ENCODE peak calls at places on chromosomes 12 and 14, in nine cellular contexts. F is NCI-H69; N is midbrain; D is GM12892; T is GM18507; W is lung; Q is naive thymus-derived CD4-positive, alpha-beta T cell; A is T-helper 2 cell; X is GM04503. M is an unnamed sample.

GRCh38 chr12:91380651-91381050 is 198.0 kb upstream of the DCN start:
- DNase-seq in F (no peak), N (peak), D (no peak), T (no peak), W (no peak), Q (no peak), A (no peak), X (no peak), M (no peak)

GRCh38 chr12:93174048-93174447 is 203.7 kb upstream of the NUDT4 start:
- DNase-seq in F (no peak), N (no peak), D (no peak), T (no peak), W (no peak), Q (no peak), A (no peak), X (peak), M (no peak)

GRCh38 chr12:3086729-3087323 is 9.6 kb downstream of the TSPAN9 start:
- DNase-seq in F (no peak), N (no peak), D (no peak), T (no peak), W (no peak), Q (no peak), A (no peak), X (no peak), M (no peak)

GRCh38 chr12:124675881-124676688 is 108.7 kb upstream of the NCOR2 start:
- DNase-seq in F (no peak), N (no peak), D (no peak), T (no peak), W (no peak), Q (no peak), A (no peak), X (no peak), M (no peak)

GRCh38 chr12:109182041-109182839 is 65.9 kb downstream of the ACACB start:
- DNase-seq in F (no peak), N (peak), D (no peak), T (no peak), W (no peak), Q (no peak), A (no peak), X (no peak), M (no peak)

GRCh38 chr12:62006076-62006732 is 254.0 kb upstream of the USP15 start:
- DNase-seq in F (peak), N (no peak), D (peak), T (peak), W (no peak), Q (no peak), A (no peak), X (no peak), M (peak)

GRCh38 chr14:51317373-51317772 is 77.3 kb downstream of the TMX1 start:
- DNase-seq in F (no peak), N (no peak), D (no peak), T (no peak), W (no peak), Q (no peak), A (no peak), X (no peak), M (no peak)

GRCh38 chr14:94388027-94388895 is at the start of gene SERPINA1:
- DNase-seq in F (no peak), N (no peak), D (no peak), T (no peak), W (peak), Q (no peak), A (no peak), X (no peak), M (no peak)

GRCh38 chr14:33611405-33612183 is 339.3 kb downstream of the EGLN3 start:
- DNase-seq in F (no peak), N (no peak), D (no peak), T (no peak), W (no peak), Q (no peak), A (no peak), X (no peak), M (no peak)

GRCh38 chr12:90501412-90501811 is 453.6 kb downstream of the CCER1 start:
- DNase-seq in F (no peak), N (no peak), D (no peak), T (no peak), W (no peak), Q (no peak), A (no peak), X (no peak), M (no peak)

GRCh38 chr14:55505846-55506245 is 65.4 kb upstream of the TBPL2 start:
- DNase-seq in F (no peak), N (no peak), D (no peak), T (no peak), W (no peak), Q (no peak), A (no peak), X (no peak), M (no peak)

GRCh38 chr14:104425171-104425681 is 154.3 kb upstream of the C14orf180 start:
- DNase-seq in F (no peak), N (no peak), D (no peak), T (no peak), W (no peak), Q (no peak), A (no peak), X (no peak), M (no peak)

GRCh38 chr14:54794796-54795195 is 107.8 kb downstream of the GCH1 start:
- DNase-seq in F (no peak), N (no peak), D (no peak), T (no peak), W (no peak), Q (no peak), A (no peak), X (no peak), M (no peak)

GRCh38 chr12:95789126-95790024 is 1.2 kb downstream of the NTN4 start:
- DNase-seq in F (peak), N (no peak), D (no peak), T (no peak), W (no peak), Q (no peak), A (no peak), X (no peak), M (no peak)

GRCh38 chr14:68085742-68086141 is 266.2 kb downstream of the RAD51B start:
- DNase-seq in F (no peak), N (no peak), D (no peak), T (no peak), W (no peak), Q (no peak), A (no peak), X (no peak), M (no peak)

GRCh38 chr14:33039321-33039720 is 100.6 kb downstream of the NPAS3 start:
- DNase-seq in F (no peak), N (no peak), D (no peak), T (no peak), W (no peak), Q (no peak), A (no peak), X (no peak), M (no peak)

GRCh38 chr14:23513005-23513412 is 38.6 kb downstream of the ZFHX2 start:
- DNase-seq in F (peak), N (peak), D (no peak), T (no peak), W (no peak), Q (no peak), A (no peak), X (no peak), M (no peak)

GRCh38 chr12:93571360-93571853 is 1.1 kb upstream of the SOCS2 start:
- DNase-seq in F (peak), N (peak), D (no peak), T (no peak), W (peak), Q (peak), A (peak), X (no peak), M (no peak)

GRCh38 chr12:119699199-119699765 is 31.3 kb downstream of the PRKAB1 start:
- DNase-seq in F (no peak), N (no peak), D (no peak), T (no peak), W (no peak), Q (no peak), A (no peak), X (peak), M (no peak)

GRCh38 chr12:11860026-11860425 is 210.6 kb downstream of the ETV6 start:
- DNase-seq in F (no peak), N (no peak), D (no peak), T (no peak), W (no peak), Q (no peak), A (no peak), X (no peak), M (no peak)

GRCh38 chr12:116697305-116698130 is 40.4 kb downstream of the SPRING1 start:
- DNase-seq in F (peak), N (no peak), D (peak), T (no peak), W (no peak), Q (no peak), A (no peak), X (no peak), M (peak)

GRCh38 chr12:28622416-28622815 is 432.2 kb downstream of the CCDC91 start:
- DNase-seq in F (no peak), N (no peak), D (no peak), T (no peak), W (no peak), Q (no peak), A (no peak), X (no peak), M (no peak)

GRCh38 chr14:73753043-73753886 is 39.1 kb upstream of the PNMA1 start:
- DNase-seq in F (peak), N (peak), D (no peak), T (no peak), W (no peak), Q (peak), A (peak), X (no peak), M (no peak)

GRCh38 chr14:74217672-74218448 is 21.4 kb upstream of the VSX2 start:
- DNase-seq in F (peak), N (peak), D (peak), T (peak), W (peak), Q (peak), A (peak), X (no peak), M (peak)

GRCh38 chr12:111022386-111022785 is 102.0 kb upstream of the MYL2 start:
- DNase-seq in F (no peak), N (no peak), D (no peak), T (no peak), W (no peak), Q (no peak), A (no peak), X (no peak), M (no peak)